ENCODE peak calls at places on chromosomes 13 and 19, in five cellular contexts. X is GM12864, F is mesothelial cell of epicardium, J is uterus, N is left ventricle myocardium inferior. B is an unnamed sample.

GRCh38 chr19:615619-616018 is 17.7 kb downstream of the POLRMT start:
- DNase-seq in X (no peak), F (no peak), J (no peak), N (no peak), B (no peak)

GRCh38 chr13:97028441-97029299 is 34.4 kb upstream of the OXGR1 start:
- DNase-seq in X (no peak), F (peak), J (peak), N (peak), B (peak)

GRCh38 chr19:55116232-55117062 is 990 bp downstream of the PPP1R12C start:
- DNase-seq in X (no peak), F (no peak), J (peak), N (peak), B (peak)

GRCh38 chr13:94298346-94298745 is 181.1 kb downstream of the DCT start:
- DNase-seq in X (no peak), F (no peak), J (no peak), N (no peak), B (no peak)

GRCh38 chr13:97194473-97194872 is 27.7 kb upstream of the MBNL2 start:
- DNase-seq in X (no peak), F (no peak), J (no peak), N (no peak), B (no peak)

GRCh38 chr19:28012361-28012760 is 1200.6 kb downstream of the UQCRFS1 start:
- DNase-seq in X (no peak), F (no peak), J (no peak), N (no peak), B (no peak)

GRCh38 chr19:47239610-47240296 is 8.8 kb upstream of the BBC3 start:
- DNase-seq in X (no peak), F (peak), J (peak), N (peak), B (peak)

GRCh38 chr13:103371271-103371670 is 305.1 kb upstream of the SLC10A2 start:
- DNase-seq in X (no peak), F (no peak), J (no peak), N (no peak), B (no peak)

GRCh38 chr13:33968520-33969507 is 150.9 kb downstream of the RFC3 start:
- DNase-seq in X (no peak), F (no peak), J (no peak), N (no peak), B (no peak)

GRCh38 chr19:48966541-48967345 is 1.6 kb downstream of the FTL start:
- DNase-seq in X (no peak), F (no peak), J (no peak), N (no peak), B (no peak)

GRCh38 chr19:48513289-48514122 is 1.9 kb upstream of the LMTK3 start:
- DNase-seq in X (peak), F (no peak), J (no peak), N (no peak), B (peak)

GRCh38 chr13:97945792-97946419 is 7.6 kb upstream of the IPO5 start:
- DNase-seq in X (no peak), F (no peak), J (no peak), N (no peak), B (no peak)

GRCh38 chr13:89393758-89394157 is 1722.6 kb downstream of the SLITRK5 start:
- DNase-seq in X (no peak), F (no peak), J (no peak), N (no peak), B (no peak)

GRCh38 chr19:46387713-46388130 is 25.6 kb downstream of the CCDC8 start:
- DNase-seq in X (no peak), F (no peak), J (no peak), N (no peak), B (no peak)

GRCh38 chr13:29937836-29938235 is 87.4 kb upstream of the UBL3 start:
- DNase-seq in X (no peak), F (no peak), J (no peak), N (no peak), B (no peak)

GRCh38 chr19:40283414-40284250 is 1.5 kb downstream of the AKT2 start:
- DNase-seq in X (no peak), F (no peak), J (no peak), N (no peak), B (no peak)

GRCh38 chr19:664913-665443 is 2.0 kb upstream of the RNF126 start:
- DNase-seq in X (peak), F (peak), J (peak), N (peak), B (peak)

GRCh38 chr19:461664-462551 is 1.1 kb upstream of the SHC2 start:
- DNase-seq in X (no peak), F (no peak), J (peak), N (peak), B (no peak)

GRCh38 chr13:19604306-19604705 is 29.2 kb upstream of the MPHOSPH8 start:
- DNase-seq in X (no peak), F (no peak), J (no peak), N (no peak), B (no peak)

GRCh38 chr13:45108716-45109706 is 11.3 kb upstream of the GTF2F2 start:
- DNase-seq in X (no peak), F (no peak), J (no peak), N (no peak), B (peak)

GRCh38 chr19:48565090-48565489 is 13.1 kb downstream of the SULT2B1 start:
- DNase-seq in X (no peak), F (no peak), J (no peak), N (no peak), B (no peak)

GRCh38 chr13:29857089-29857488 is 6.7 kb upstream of the UBL3 start:
- DNase-seq in X (no peak), F (no peak), J (no peak), N (no peak), B (no peak)

GRCh38 chr19:51810228-51810627 is 15.3 kb downstream of the FPR3 start:
- DNase-seq in X (no peak), F (no peak), J (no peak), N (no peak), B (no peak)

GRCh38 chr13:106286811-106287210 is 248.7 kb downstream of the EFNB2 start:
- DNase-seq in X (no peak), F (no peak), J (no peak), N (no peak), B (no peak)

GRCh38 chr19:40777795-40778044 is 327 bp upstream of the RAB4B start:
- DNase-seq in X (no peak), F (no peak), J (no peak), N (no peak), B (no peak)

GRCh38 chr13:83297591-83298305 is 584.5 kb downstream of the SLITRK1 start:
- DNase-seq in X (no peak), F (no peak), J (no peak), N (no peak), B (no peak)

GRCh38 chr19:41941410-41942202 is 13.4 kb upstream of the ERFL start:
- DNase-seq in X (no peak), F (no peak), J (no peak), N (no peak), B (no peak)

GRCh38 chr19:50425581-50425980 is 6.8 kb downstream of the SPIB start:
- DNase-seq in X (no peak), F (no peak), J (no peak), N (no peak), B (no peak)

GRCh38 chr13:55244991-55245644 is 1895.6 kb upstream of the PRR20A start:
- DNase-seq in X (no peak), F (no peak), J (no peak), N (no peak), B (no peak)

GRCh38 chr19:12790628-12791344 is 500 bp upstream of the JUNB start:
- DNase-seq in X (no peak), F (no peak), J (peak), N (no peak), B (no peak)

GRCh38 chr13:74867460-74867859 is 614.5 kb downstream of the TBC1D4 start:
- DNase-seq in X (no peak), F (no peak), J (no peak), N (no peak), B (no peak)

GRCh38 chr13:113735194-113735593 is 23.8 kb upstream of the TMEM255B start:
- DNase-seq in X (no peak), F (no peak), J (no peak), N (no peak), B (no peak)

GRCh38 chr13:113538689-113539058 is 45.9 kb upstream of the TFDP1 start:
- DNase-seq in X (no peak), F (no peak), J (peak), N (no peak), B (no peak)

GRCh38 chr19:41408256-41408655 is 10.6 kb downstream of the BCKDHA start:
- DNase-seq in X (no peak), F (no peak), J (no peak), N (no peak), B (no peak)

DNA sequence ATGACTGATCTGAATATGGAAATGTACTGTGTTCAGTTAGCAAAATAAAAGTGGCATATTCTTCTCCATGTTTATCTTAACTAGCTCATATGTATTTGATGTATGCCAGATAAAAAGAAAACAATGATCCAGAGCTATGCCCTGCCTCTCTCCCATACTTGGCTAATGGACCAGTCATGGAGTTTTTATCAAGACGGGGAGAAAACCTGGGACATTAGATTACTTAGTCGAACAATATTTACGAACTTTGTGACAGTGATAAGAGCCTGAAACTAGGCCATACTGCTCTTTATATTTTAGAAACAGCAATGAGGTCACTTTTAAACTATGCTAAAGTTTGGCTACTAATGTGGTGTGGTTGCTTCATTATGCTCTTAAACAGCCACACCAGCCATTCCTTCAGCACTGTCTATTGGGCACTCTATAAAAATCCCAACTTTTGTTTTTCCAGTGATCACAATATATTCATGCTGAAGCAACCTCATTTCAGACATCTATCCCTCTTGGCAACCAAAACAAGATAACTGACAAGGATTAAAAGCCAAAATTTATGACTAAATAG is 265.0 kb downstream of the FGF14 start:
- DNase-seq in X (no peak), F (no peak), J (no peak), N (no peak), B (no peak)
- TF ChIP-seq CTCF in X (no peak), F (no peak), J (no peak), N (no peak), B (no peak)

DNA sequence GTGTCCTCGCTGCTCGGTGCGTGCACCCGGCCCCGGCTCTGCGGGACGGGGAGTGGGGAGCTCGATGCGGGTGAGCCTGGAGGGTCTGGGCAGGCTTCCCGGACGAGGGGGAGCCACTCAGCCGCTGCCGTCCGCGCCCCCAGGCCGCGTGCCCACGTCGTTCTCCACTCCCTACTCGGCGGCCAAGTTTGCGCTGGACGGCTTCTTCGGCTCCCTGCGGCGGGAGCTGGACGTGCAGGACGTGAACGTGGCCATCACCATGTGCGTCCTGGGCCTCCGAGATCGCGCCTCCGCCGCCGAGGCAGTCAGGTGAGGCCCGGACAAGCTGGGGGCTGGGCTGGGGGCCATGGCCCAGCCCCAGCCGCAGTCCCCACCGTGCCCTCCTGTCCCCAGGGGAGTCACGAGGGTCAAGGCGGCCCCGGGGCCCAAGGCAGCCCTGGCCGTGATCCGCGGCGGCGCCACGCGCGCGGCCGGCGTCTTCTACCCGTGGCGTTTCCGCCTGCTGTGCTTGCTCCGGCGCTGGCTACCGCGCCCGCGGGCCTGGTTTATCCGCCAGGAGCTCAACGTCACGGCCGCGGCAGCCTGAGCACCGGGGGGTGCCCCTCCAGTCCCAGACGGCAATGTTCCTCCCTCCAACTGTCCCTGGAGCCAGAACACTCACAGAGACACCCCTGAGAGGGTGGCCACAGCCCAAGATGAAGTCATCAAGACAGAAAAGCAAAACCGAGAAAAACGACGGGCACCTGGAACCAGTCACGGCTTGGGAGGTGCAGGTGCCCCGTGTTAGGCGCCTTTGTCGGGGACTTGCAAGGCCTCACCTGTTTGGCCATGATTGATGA is 2.5 kb upstream of the RPL36 start:
- DNase-seq in X (no peak), F (no peak), J (no peak), N (no peak), B (peak)
- TF ChIP-seq CTCF in X (no peak), F (no peak), J (no peak), N (peak), B (no peak)

GRCh38 chr19:16527334-16527935 is 14.8 kb downstream of the CHERP start:
- DNase-seq in X (no peak), F (no peak), J (no peak), N (no peak), B (no peak)

GRCh38 chr19:16529466-16530144 is 12.6 kb downstream of the CHERP start:
- DNase-seq in X (no peak), F (no peak), J (no peak), N (no peak), B (no peak)

GRCh38 chr19:16525751-16526481 is 16.3 kb downstream of the CHERP start:
- DNase-seq in X (no peak), F (no peak), J (no peak), N (no peak), B (no peak)

GRCh38 chr19:16530540-16531379 is 11.5 kb downstream of the CHERP start:
- DNase-seq in X (no peak), F (no peak), J (no peak), N (no peak), B (no peak)

DNA sequence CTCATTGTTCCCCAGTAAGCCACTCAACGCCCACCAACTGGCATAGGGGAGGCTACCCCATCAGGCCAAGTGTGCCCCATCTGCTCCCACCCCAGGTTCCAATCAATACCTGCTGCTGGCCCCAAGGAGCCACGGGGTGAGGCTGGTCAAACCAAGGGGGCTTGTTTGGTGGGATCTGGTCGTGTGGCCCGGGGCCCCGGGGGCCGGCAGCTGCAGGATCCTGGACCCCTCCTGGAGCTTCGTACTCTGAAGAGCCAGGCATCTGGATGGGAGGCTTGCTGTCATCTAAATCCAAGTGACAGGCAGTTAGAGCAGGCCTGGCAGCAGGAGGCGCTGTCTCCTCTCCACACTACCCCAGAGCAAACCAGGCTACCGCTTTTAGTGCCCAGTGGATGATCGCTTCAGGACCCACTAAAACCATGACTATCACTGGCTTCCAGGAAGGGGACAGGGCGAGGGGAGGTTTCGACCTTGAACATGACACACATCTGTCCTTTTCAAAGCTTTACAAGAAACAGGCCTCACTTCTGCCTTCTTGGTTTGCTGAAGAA is 14.2 kb downstream of the CHERP start:
- DNase-seq in X (no peak), F (no peak), J (no peak), N (no peak), B (no peak)
- TF ChIP-seq CTCF in X (peak), F (no peak), J (no peak), N (peak), B (peak)

GRCh38 chr19:14198384-14199376 is 7.3 kb downstream of the ADGRL1 start:
- DNase-seq in X (no peak), F (no peak), J (no peak), N (no peak), B (no peak)
- TF ChIP-seq CTCF in X (no peak), F (no peak), J (no peak), N (no peak), B (peak)

GRCh38 chr19:33177417-33177976 is 16.6 kb upstream of the LRP3 start:
- DNase-seq in X (no peak), F (peak), J (no peak), N (no peak), B (no peak)
- TF ChIP-seq CTCF in X (peak), F (peak), J (peak), N (peak), B (peak)

GRCh38 chr19:35140898-35141626 is 2.0 kb upstream of the FXYD7 start:
- DNase-seq in X (peak), F (peak), J (peak), N (peak), B (peak)
- TF ChIP-seq CTCF in X (peak), F (no peak), J (peak), N (peak), B (peak)

GRCh38 chr19:44696939-44697669 is 1.8 kb upstream of the CEACAM16 start:
- DNase-seq in X (no peak), F (no peak), J (no peak), N (no peak), B (no peak)

GRCh38 chr19:44697670-44698034 is 1.3 kb upstream of the CEACAM16 start:
- DNase-seq in X (no peak), F (no peak), J (no peak), N (no peak), B (no peak)

GRCh38 chr19:44692379-44692721 is 6.6 kb upstream of the CEACAM16 start:
- DNase-seq in X (no peak), F (no peak), J (no peak), N (no peak), B (no peak)

GRCh38 chr19:44690131-44690440 is 8.9 kb upstream of the CEACAM16 start:
- DNase-seq in X (no peak), F (no peak), J (no peak), N (no peak), B (no peak)

DNA sequence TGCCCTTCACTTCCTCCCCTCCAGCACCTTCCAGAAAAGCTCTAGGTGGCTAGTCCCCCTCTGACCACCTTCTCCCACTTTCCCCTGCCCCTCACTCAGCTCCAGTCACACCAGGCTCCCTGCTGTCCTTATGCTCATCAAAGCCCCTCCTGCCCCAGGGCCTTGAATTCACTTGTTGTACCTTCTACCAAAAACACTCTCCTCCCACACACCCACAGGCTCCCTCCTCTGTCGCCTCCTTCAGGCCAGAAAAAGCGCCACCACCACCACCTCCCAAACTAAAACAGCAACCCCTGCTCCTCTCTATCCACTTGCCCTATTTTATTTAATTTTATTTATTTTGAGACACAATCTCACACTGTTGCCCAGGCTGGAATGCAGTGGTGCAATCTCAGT is 4.8 kb upstream of the CEACAM16 start:
- DNase-seq in X (no peak), F (no peak), J (no peak), N (no peak), B (no peak)
- TF ChIP-seq CTCF in X (peak), F (peak), J (no peak), N (no peak), B (peak)

GRCh38 chr19:18995804-18996241 is 37.5 kb downstream of the SUGP2 start:
- DNase-seq in X (no peak), F (peak), J (no peak), N (peak), B (no peak)
- TF ChIP-seq CTCF in X (peak), F (no peak), J (no peak), N (peak), B (peak)

DNA sequence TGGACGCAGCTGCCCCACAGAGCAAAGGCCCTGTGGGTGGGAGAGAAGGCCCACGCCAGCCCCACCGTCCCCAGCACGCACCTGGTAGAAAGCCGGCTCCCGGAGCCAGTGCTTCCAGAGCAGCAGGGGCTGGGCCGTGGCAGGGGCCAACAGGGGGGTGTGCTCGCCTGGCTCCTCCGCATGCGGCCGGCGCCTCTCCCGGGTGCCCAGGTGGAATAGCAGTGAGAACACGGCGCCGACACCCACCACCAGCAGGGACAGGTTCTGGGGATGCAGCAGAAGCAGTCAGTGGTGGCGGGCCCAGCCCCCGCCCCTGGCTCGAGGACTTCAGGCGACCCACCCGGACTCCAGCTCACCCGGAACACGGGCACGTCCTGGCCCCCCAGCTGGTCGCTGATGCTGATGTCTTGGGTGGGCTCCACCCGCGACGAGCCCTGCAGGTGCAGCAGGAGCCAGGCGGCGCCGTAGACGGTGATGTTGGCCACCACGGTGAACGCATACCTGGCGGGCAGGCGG is 8.9 kb downstream of the TEKTIP1 start:
- DNase-seq in X (no peak), F (no peak), J (no peak), N (no peak), B (peak)
- TF ChIP-seq CTCF in X (no peak), F (no peak), J (no peak), N (no peak), B (no peak)

GRCh38 chr19:35438527-35438926 is 9.5 kb upstream of the FFAR2 start:
- DNase-seq in X (no peak), F (peak), J (no peak), N (no peak), B (no peak)
- TF ChIP-seq CTCF in X (no peak), F (no peak), J (no peak), N (no peak), B (no peak)